ENCODE peak calls at places on chromosomes 11 and 22, in ten cellular contexts. L, U, M, Y, X, S, V, B, O and D are unnamed samples.

GRCh38 chr11:1193326-1194230 is 29.3 kb upstream of the MUC5B start:
- DNase-seq in L (no peak), U (no peak), M (no peak), Y (no peak), X (no peak), S (no peak), V (no peak), B (peak), O (peak), D (peak)

GRCh38 chr11:101566626-101567025 is 17.2 kb downstream of the TRPC6 start:
- DNase-seq in L (no peak), U (no peak), M (no peak), Y (no peak), X (no peak), S (no peak), V (no peak), B (no peak), O (no peak), D (no peak)

GRCh38 chr22:22030493-22031182 is 48.1 kb upstream of the TOP3B start:
- DNase-seq in L (no peak), U (no peak), M (no peak), Y (no peak), X (no peak), S (no peak), V (peak), B (no peak), O (no peak), D (no peak)

GRCh38 chr22:36027579-36027959 is 1.1 kb downstream of the RBFOX2 start:
- DNase-seq in L (no peak), U (no peak), M (peak), Y (peak), X (no peak), S (peak), V (peak), B (no peak), O (peak), D (no peak)

GRCh38 chr11:28146123-28146751 is 38.0 kb downstream of the METTL15 start:
- DNase-seq in L (peak), U (peak), M (peak), Y (peak), X (no peak), S (peak), V (peak), B (no peak), O (no peak), D (no peak)

GRCh38 chr22:46622081-46622521 is 1.9 kb downstream of the GRAMD4 start:
- DNase-seq in L (no peak), U (no peak), M (peak), Y (no peak), X (no peak), S (peak), V (no peak), B (no peak), O (peak), D (no peak)

GRCh38 chr11:22957890-22958289 is 97.6 kb upstream of the CCDC179 start:
- DNase-seq in L (no peak), U (no peak), M (no peak), Y (no peak), X (peak), S (no peak), V (peak), B (no peak), O (no peak), D (no peak)

GRCh38 chr11:64239662-64240466 is 1.0 kb upstream of the FKBP2 start:
- DNase-seq in L (no peak), U (no peak), M (peak), Y (no peak), X (no peak), S (no peak), V (no peak), B (no peak), O (no peak), D (no peak)

GRCh38 chr22:49826603-49827306 is 918 bp downstream of the BRD1 start:
- DNase-seq in L (peak), U (peak), M (no peak), Y (peak), X (no peak), S (peak), V (peak), B (peak), O (peak), D (peak)

GRCh38 chr11:120539681-120540369 is 28.3 kb downstream of the GRIK4 start:
- DNase-seq in L (peak), U (peak), M (no peak), Y (peak), X (peak), S (peak), V (peak), B (no peak), O (no peak), D (no peak)

GRCh38 chr11:75406338-75406777 is 7.0 kb downstream of the RPS3 start:
- DNase-seq in L (peak), U (no peak), M (no peak), Y (peak), X (no peak), S (no peak), V (peak), B (no peak), O (no peak), D (no peak)